ENCODE peak calls at places on chromosomes 12 and 14, in seven cellular contexts. One of them, this sample, is unnamed.
A peak's percentile ranks its signal among the peaks of the same experiment; 100 is the strongest.

GRCh38 chr14:95953111-95953724 is 76.6 kb downstream of the TUNAR start:
- DNase-seq in right atrium auricular region: no peak
- DNase-seq in effector CD8-positive, alpha-beta T cell: no peak
- DNase-seq in endothelial cell: peak; percentile 22
- DNase-seq in activated naive CD8-positive, alpha-beta T cell treated with anti-CD3 and anti-CD28 coated beads, Interleukin-2, amount 50 U/mL, for 24 hours: no peak
- DNase-seq in GM23338: peak; percentile 86
- DNase-seq in NCI-H1092 treated with DMSO at 0.1 percent for 48 hours: no peak
- DNase-seq in this sample: no peak

GRCh38 chr14:100857196-100857922 is 31.4 kb downstream of the MEG3 start:
- DNase-seq in right atrium auricular region: no peak
- DNase-seq in effector CD8-positive, alpha-beta T cell: no peak
- DNase-seq in endothelial cell: no peak
- DNase-seq in activated naive CD8-positive, alpha-beta T cell treated with anti-CD3 and anti-CD28 coated beads, Interleukin-2, amount 50 U/mL, for 24 hours: no peak
- DNase-seq in GM23338: no peak
- DNase-seq in NCI-H1092 treated with DMSO at 0.1 percent for 48 hours: no peak
- DNase-seq in this sample: no peak

GRCh38 chr14:65352964-65353530 is 59.5 kb upstream of the FUT8 start:
- DNase-seq in right atrium auricular region: no peak
- DNase-seq in effector CD8-positive, alpha-beta T cell: no peak
- DNase-seq in endothelial cell: no peak
- DNase-seq in activated naive CD8-positive, alpha-beta T cell treated with anti-CD3 and anti-CD28 coated beads, Interleukin-2, amount 50 U/mL, for 24 hours: peak; percentile 20
- DNase-seq in GM23338: no peak
- DNase-seq in NCI-H1092 treated with DMSO at 0.1 percent for 48 hours: no peak
- DNase-seq in this sample: no peak

GRCh38 chr14:58697927-58698641 is 60.3 kb downstream of the DACT1 start:
- DNase-seq in right atrium auricular region: no peak
- DNase-seq in effector CD8-positive, alpha-beta T cell: no peak
- DNase-seq in endothelial cell: no peak
- DNase-seq in activated naive CD8-positive, alpha-beta T cell treated with anti-CD3 and anti-CD28 coated beads, Interleukin-2, amount 50 U/mL, for 24 hours: no peak
- DNase-seq in GM23338: no peak
- DNase-seq in NCI-H1092 treated with DMSO at 0.1 percent for 48 hours: peak; percentile 83
- DNase-seq in this sample: no peak

GRCh38 chr12:2395352-2395977 is 342.7 kb downstream of the CACNA1C start:
- DNase-seq in right atrium auricular region: no peak
- DNase-seq in effector CD8-positive, alpha-beta T cell: no peak
- DNase-seq in endothelial cell: peak; percentile 76
- DNase-seq in activated naive CD8-positive, alpha-beta T cell treated with anti-CD3 and anti-CD28 coated beads, Interleukin-2, amount 50 U/mL, for 24 hours: peak; percentile 53
- DNase-seq in GM23338: peak; percentile 84
- DNase-seq in NCI-H1092 treated with DMSO at 0.1 percent for 48 hours: peak; percentile 44
- DNase-seq in this sample: no peak

GRCh38 chr12:3559601-3560294 is 68.7 kb downstream of the PRMT8 start:
- DNase-seq in right atrium auricular region: no peak
- DNase-seq in effector CD8-positive, alpha-beta T cell: no peak
- DNase-seq in endothelial cell: no peak
- DNase-seq in activated naive CD8-positive, alpha-beta T cell treated with anti-CD3 and anti-CD28 coated beads, Interleukin-2, amount 50 U/mL, for 24 hours: no peak
- DNase-seq in GM23338: no peak
- DNase-seq in NCI-H1092 treated with DMSO at 0.1 percent for 48 hours: peak; percentile 66
- DNase-seq in this sample: no peak

GRCh38 chr12:121036810-121037326 is 2.2 kb downstream of the OASL start:
- DNase-seq in right atrium auricular region: no peak
- DNase-seq in effector CD8-positive, alpha-beta T cell: no peak
- DNase-seq in endothelial cell: no peak
- DNase-seq in activated naive CD8-positive, alpha-beta T cell treated with anti-CD3 and anti-CD28 coated beads, Interleukin-2, amount 50 U/mL, for 24 hours: peak; percentile 39
- DNase-seq in GM23338: no peak
- DNase-seq in NCI-H1092 treated with DMSO at 0.1 percent for 48 hours: no peak
- DNase-seq in this sample: no peak

GRCh38 chr12:68641138-68641537 is 30.4 kb downstream of the RAP1B start:
- DNase-seq in right atrium auricular region: no peak
- DNase-seq in effector CD8-positive, alpha-beta T cell: no peak
- DNase-seq in endothelial cell: no peak
- DNase-seq in activated naive CD8-positive, alpha-beta T cell treated with anti-CD3 and anti-CD28 coated beads, Interleukin-2, amount 50 U/mL, for 24 hours: peak; percentile 41
- DNase-seq in GM23338: no peak
- DNase-seq in NCI-H1092 treated with DMSO at 0.1 percent for 48 hours: no peak
- DNase-seq in this sample: no peak

GRCh38 chr14:95300002-95300696 is 19.6 kb downstream of the CLMN start:
- DNase-seq in right atrium auricular region: no peak
- DNase-seq in effector CD8-positive, alpha-beta T cell: no peak
- DNase-seq in endothelial cell: no peak
- DNase-seq in activated naive CD8-positive, alpha-beta T cell treated with anti-CD3 and anti-CD28 coated beads, Interleukin-2, amount 50 U/mL, for 24 hours: no peak
- DNase-seq in GM23338: no peak
- DNase-seq in NCI-H1092 treated with DMSO at 0.1 percent for 48 hours: peak; percentile 30
- DNase-seq in this sample: peak; percentile 92

GRCh38 chr14:103161054-103161397 is 37.8 kb downstream of the TNFAIP2 start:
- DNase-seq in right atrium auricular region: no peak
- DNase-seq in effector CD8-positive, alpha-beta T cell: no peak
- DNase-seq in endothelial cell: no peak
- DNase-seq in activated naive CD8-positive, alpha-beta T cell treated with anti-CD3 and anti-CD28 coated beads, Interleukin-2, amount 50 U/mL, for 24 hours: no peak
- DNase-seq in GM23338: no peak
- DNase-seq in NCI-H1092 treated with DMSO at 0.1 percent for 48 hours: no peak
- DNase-seq in this sample: peak; percentile 83

GRCh38 chr12:120342567-120343537 is 15.3 kb upstream of the PLA2G1B start:
- DNase-seq in right atrium auricular region: no peak
- DNase-seq in effector CD8-positive, alpha-beta T cell: no peak
- DNase-seq in endothelial cell: no peak
- DNase-seq in activated naive CD8-positive, alpha-beta T cell treated with anti-CD3 and anti-CD28 coated beads, Interleukin-2, amount 50 U/mL, for 24 hours: no peak
- DNase-seq in GM23338: peak; percentile 54
- DNase-seq in NCI-H1092 treated with DMSO at 0.1 percent for 48 hours: no peak
- DNase-seq in this sample: no peak

GRCh38 chr12:50103767-50104321 is at the start of gene GPD1:
- DNase-seq in right atrium auricular region: no peak
- DNase-seq in effector CD8-positive, alpha-beta T cell: no peak
- DNase-seq in endothelial cell: no peak
- DNase-seq in activated naive CD8-positive, alpha-beta T cell treated with anti-CD3 and anti-CD28 coated beads, Interleukin-2, amount 50 U/mL, for 24 hours: no peak
- DNase-seq in GM23338: peak; percentile 73
- DNase-seq in NCI-H1092 treated with DMSO at 0.1 percent for 48 hours: peak; percentile 57
- DNase-seq in this sample: peak; percentile 93

GRCh38 chr12:18981732-18982131 is 147.8 kb upstream of the PLEKHA5 start:
- DNase-seq in right atrium auricular region: no peak
- DNase-seq in effector CD8-positive, alpha-beta T cell: no peak
- DNase-seq in endothelial cell: no peak
- DNase-seq in activated naive CD8-positive, alpha-beta T cell treated with anti-CD3 and anti-CD28 coated beads, Interleukin-2, amount 50 U/mL, for 24 hours: no peak
- DNase-seq in GM23338: no peak
- DNase-seq in NCI-H1092 treated with DMSO at 0.1 percent for 48 hours: no peak
- DNase-seq in this sample: no peak

GRCh38 chr12:19018302-19018980 is 111.1 kb upstream of the PLEKHA5 start:
- DNase-seq in right atrium auricular region: no peak
- DNase-seq in effector CD8-positive, alpha-beta T cell: no peak
- DNase-seq in endothelial cell: no peak
- DNase-seq in activated naive CD8-positive, alpha-beta T cell treated with anti-CD3 and anti-CD28 coated beads, Interleukin-2, amount 50 U/mL, for 24 hours: no peak
- DNase-seq in GM23338: no peak
- DNase-seq in NCI-H1092 treated with DMSO at 0.1 percent for 48 hours: no peak
- DNase-seq in this sample: no peak

GRCh38 chr12:42987216-42987631 is 397.7 kb upstream of the PRICKLE1 start:
- DNase-seq in right atrium auricular region: no peak
- DNase-seq in effector CD8-positive, alpha-beta T cell: no peak
- DNase-seq in endothelial cell: no peak
- DNase-seq in activated naive CD8-positive, alpha-beta T cell treated with anti-CD3 and anti-CD28 coated beads, Interleukin-2, amount 50 U/mL, for 24 hours: no peak
- DNase-seq in GM23338: no peak
- DNase-seq in NCI-H1092 treated with DMSO at 0.1 percent for 48 hours: no peak
- DNase-seq in this sample: no peak

GRCh38 chr12:52084491-52085231 is 5.2 kb downstream of the SMIM41 start:
- DNase-seq in right atrium auricular region: no peak
- DNase-seq in effector CD8-positive, alpha-beta T cell: no peak
- DNase-seq in endothelial cell: no peak
- DNase-seq in activated naive CD8-positive, alpha-beta T cell treated with anti-CD3 and anti-CD28 coated beads, Interleukin-2, amount 50 U/mL, for 24 hours: no peak
- DNase-seq in GM23338: no peak
- DNase-seq in NCI-H1092 treated with DMSO at 0.1 percent for 48 hours: no peak
- DNase-seq in this sample: no peak

GRCh38 chr14:106694638-106695393 is 1168.4 kb downstream of the TMEM121 start:
- DNase-seq in right atrium auricular region: no peak
- DNase-seq in effector CD8-positive, alpha-beta T cell: peak; percentile 60
- DNase-seq in endothelial cell: no peak
- DNase-seq in activated naive CD8-positive, alpha-beta T cell treated with anti-CD3 and anti-CD28 coated beads, Interleukin-2, amount 50 U/mL, for 24 hours: peak; percentile 79
- DNase-seq in GM23338: peak; percentile 0
- DNase-seq in NCI-H1092 treated with DMSO at 0.1 percent for 48 hours: peak; percentile 2
- DNase-seq in this sample: no peak